ENCODE peak calls at places on chromosome 13, in ten cellular contexts. B is testis; U is right atrium auricular region; J is fibroblast of lung; O is Caco-2; P is PC-3; M is breast epithelium; E is uterus; R is naive thymus-derived CD4-positive, alpha-beta T cell; W is OCI-LY7. H is an unnamed sample.
A peak's percentile ranks its signal among the peaks of the same experiment; 100 is the strongest.

GRCh38 chr13:94267581-94267980 is 211.9 kb downstream of the DCT start:
- DNase-seq in B (no peak), U (no peak), J (no peak), O (no peak), P (no peak), M (no peak), E (no peak), R (no peak), W (no peak), H (no peak)

GRCh38 chr13:22173605-22174004 is 502.7 kb downstream of the FGF9 start:
- DNase-seq in B (no peak), U (no peak), J (peak; percentile 2), O (no peak), P (peak; percentile 24), M (no peak), E (no peak), R (no peak), W (no peak), H (no peak)

GRCh38 chr13:35552172-35552844 is 75.8 kb upstream of the MAB21L1 start:
- DNase-seq in B (no peak), U (no peak), J (peak; percentile 82), O (no peak), P (peak; percentile 81), M (no peak), E (no peak), R (no peak), W (no peak), H (no peak)

GRCh38 chr13:35164324-35164932 is 222.4 kb downstream of the NBEA start:
- DNase-seq in B (no peak), U (no peak), J (peak; percentile 37), O (no peak), P (peak; percentile 63), M (no peak), E (no peak), R (no peak), W (peak; percentile 56), H (no peak)

GRCh38 chr13:51996660-51997059 is 14.6 kb downstream of the ATP7B start:
- DNase-seq in B (no peak), U (no peak), J (no peak), O (no peak), P (no peak), M (no peak), E (no peak), R (no peak), W (no peak), H (no peak)

GRCh38 chr13:98942997-98943396 is 34.9 kb downstream of the DOCK9 start:
- DNase-seq in B (no peak), U (no peak), J (no peak), O (no peak), P (no peak), M (no peak), E (no peak), R (no peak), W (no peak), H (no peak)

GRCh38 chr13:84037937-84038464 is 155.7 kb upstream of the SLITRK1 start:
- DNase-seq in B (no peak), U (no peak), J (no peak), O (no peak), P (no peak), M (no peak), E (no peak), R (no peak), W (no peak), H (no peak)

GRCh38 chr13:77359171-77359570 is 32.3 kb upstream of the MYCBP2 start:
- DNase-seq in B (no peak), U (no peak), J (peak; percentile 15), O (no peak), P (peak; percentile 14), M (no peak), E (no peak), R (no peak), W (no peak), H (no peak)

GRCh38 chr13:107642841-107643240 is 572.5 kb downstream of the LIG4 start:
- DNase-seq in B (no peak), U (no peak), J (no peak), O (no peak), P (no peak), M (no peak), E (no peak), R (no peak), W (no peak), H (no peak)

GRCh38 chr13:77523834-77524728 is 11.4 kb upstream of the SCEL start:
- DNase-seq in B (no peak), U (no peak), J (no peak), O (no peak), P (peak; percentile 23), M (no peak), E (no peak), R (no peak), W (no peak), H (no peak)

GRCh38 chr13:19960673-19961015 is 2.1 kb downstream of the ZMYM2 start:
- DNase-seq in B (no peak), U (no peak), J (no peak), O (no peak), P (no peak), M (no peak), E (no peak), R (no peak), W (no peak), H (no peak)

GRCh38 chr13:106753241-106753640 is 185.3 kb upstream of the ARGLU1 start:
- DNase-seq in B (no peak), U (no peak), J (no peak), O (no peak), P (no peak), M (no peak), E (peak; percentile 40), R (no peak), W (no peak), H (no peak)

GRCh38 chr13:46295531-46296464 is 84.1 kb downstream of the LRRC63 start:
- DNase-seq in B (peak; percentile 40), U (peak; percentile 68), J (peak; percentile 96), O (no peak), P (peak; percentile 39), M (no peak), E (no peak), R (no peak), W (peak; percentile 69), H (peak; percentile 15)

GRCh38 chr13:99217461-99218101 is 16.9 kb downstream of the UBAC2 start:
- DNase-seq in B (no peak), U (peak; percentile 55), J (no peak), O (no peak), P (no peak), M (no peak), E (no peak), R (no peak), W (no peak), H (no peak)

GRCh38 chr13:102327119-102327617 is 74.7 kb downstream of the FGF14 start:
- DNase-seq in B (no peak), U (no peak), J (no peak), O (no peak), P (no peak), M (no peak), E (no peak), R (no peak), W (no peak), H (no peak)

GRCh38 chr13:102325321-102325720 is 76.5 kb downstream of the FGF14 start:
- DNase-seq in B (no peak), U (no peak), J (no peak), O (no peak), P (no peak), M (no peak), E (no peak), R (no peak), W (no peak), H (no peak)

GRCh38 chr13:102326381-102327118 is 75.3 kb downstream of the FGF14 start:
- DNase-seq in B (no peak), U (no peak), J (no peak), O (no peak), P (no peak), M (no peak), E (no peak), R (no peak), W (no peak), H (no peak)

GRCh38 chr13:102333320-102334181 is 68.3 kb downstream of the FGF14 start:
- DNase-seq in B (no peak), U (no peak), J (no peak), O (no peak), P (no peak), M (no peak), E (no peak), R (no peak), W (no peak), H (no peak)

GRCh38 chr13:102328909-102329308 is 72.9 kb downstream of the FGF14 start:
- DNase-seq in B (no peak), U (no peak), J (no peak), O (no peak), P (no peak), M (no peak), E (no peak), R (no peak), W (no peak), H (no peak)
- H3K4me1 ChIP-seq in B (no peaks in the 10 kb centered on the region), U (no peaks in the 10 kb centered on the region), J (no peaks in the 10 kb centered on the region), O (no peaks in the 10 kb centered on the region), P (no peaks in the 10 kb centered on the region), M (no peaks in the 10 kb centered on the region), E (no peaks in the 10 kb centered on the region), R (no peaks in the 10 kb centered on the region), W (no peaks in the 10 kb centered on the region), H (no peaks in the 10 kb centered on the region)

GRCh38 chr13:33311040-33311439 is 25.5 kb upstream of the STARD13 start:
- DNase-seq in B (no peak), U (no peak), J (no peak), O (no peak), P (no peak), M (no peak), E (no peak), R (no peak), W (no peak), H (no peak)
- H3K4me1 ChIP-seq in B (no peaks in the 10 kb centered on the region), U (no peaks in the 10 kb centered on the region), J (no peaks in the 10 kb centered on the region), O (no peaks in the 10 kb centered on the region), P (peaks cover 11% of the 10 kb centered on the region), M (no peaks in the 10 kb centered on the region), E (no peaks in the 10 kb centered on the region), R (no peaks in the 10 kb centered on the region), W (no peaks in the 10 kb centered on the region), H (no peaks in the 10 kb centered on the region)

GRCh38 chr13:39586956-39587605 is 15.9 kb downstream of the LHFPL6 start:
- DNase-seq in B (no peak), U (no peak), J (no peak), O (no peak), P (no peak), M (no peak), E (no peak), R (no peak), W (peak; percentile 67), H (no peak)
- H3K4me1 ChIP-seq in B (no peaks in the 10 kb centered on the region), U (no peaks in the 10 kb centered on the region), J (peaks cover 10% of the 10 kb centered on the region), O (no peaks in the 10 kb centered on the region), P (peaks cover 23% of the 10 kb centered on the region), M (no peaks in the 10 kb centered on the region), E (no peaks in the 10 kb centered on the region), R (no peaks in the 10 kb centered on the region), W (peaks cover 99% of the 10 kb centered on the region), H (no peaks in the 10 kb centered on the region)

DNA sequence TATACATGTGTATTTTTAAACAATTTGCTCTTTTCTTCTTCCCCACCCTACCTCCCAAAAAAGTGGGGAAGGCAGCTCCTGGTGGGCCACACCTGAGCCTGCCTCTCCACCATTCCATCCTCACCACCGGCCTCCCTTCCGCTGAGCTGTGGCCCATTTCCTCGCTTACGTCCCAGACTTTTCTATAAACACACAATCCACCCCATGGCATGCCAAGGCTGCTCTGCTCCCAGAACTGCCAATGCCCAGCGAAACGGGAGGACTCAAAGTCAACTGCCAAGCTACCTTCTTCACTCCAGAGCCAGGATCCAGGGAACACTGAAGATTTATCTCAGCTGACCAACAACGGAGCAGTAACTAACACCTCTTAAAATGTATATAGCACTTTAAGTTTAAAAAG is 2.8 kb downstream of the N4BP2L1 start:
- DNase-seq in B (no peak), U (no peak), J (no peak), O (no peak), P (no peak), M (no peak), E (no peak), R (no peak), W (no peak), H (no peak)
- H3K4me1 ChIP-seq in B (peaks cover 7% of the 10 kb centered on the region), U (no peaks in the 10 kb centered on the region), J (no peaks in the 10 kb centered on the region), O (peaks cover 19% of the 10 kb centered on the region), P (peaks cover 8% of the 10 kb centered on the region), M (no peaks in the 10 kb centered on the region), E (peaks cover 6% of the 10 kb centered on the region), R (peaks cover 19% of the 10 kb centered on the region), W (peaks cover 25% of the 10 kb centered on the region), H (peaks cover 43% of the 10 kb centered on the region)